ENCODE peak calls at places on chromosomes 3 and 15, in ten cellular contexts. R is activated CD4-positive, CD25-positive, alpha-beta regulatory T cell; G is T-helper 17 cell; J is NCI-H526 treated with DMSO at 0.1 percent for 48 hours; M is cardiac septum; T is posterior cingulate gyrus; D is H4; F is MCF 10A; P is psoas muscle; K is heart left ventricle. O is an unnamed sample.
A peak's percentile ranks its signal among the peaks of the same experiment; 100 is the strongest.

GRCh38 chr3:64214002-64214696 is 11.1 kb downstream of the PRICKLE2 start:
- DNase-seq in R (no peak), G (no peak), J (no peak), M (peak; percentile 81), T (no peak), D (peak; percentile 57), F (peak; percentile 91), P (peak; percentile 77), K (peak; percentile 79), O (no peak)

GRCh38 chr15:75043509-75044257 is 20.3 kb downstream of the PPCDC start:
- DNase-seq in R (no peak), G (no peak), J (no peak), M (peak; percentile 98), T (peak; percentile 85), D (peak; percentile 99), F (peak; percentile 98), P (peak; percentile 97), K (peak; percentile 99), O (peak; percentile 94)

GRCh38 chr15:28955686-28956421 is 70.1 kb downstream of the APBA2 start:
- DNase-seq in R (no peak), G (no peak), J (no peak), M (peak; percentile 36), T (no peak), D (peak; percentile 95), F (no peak), P (no peak), K (no peak), O (no peak)

GRCh38 chr15:65870889-65871533 is 1.7 kb downstream of the RAB11A start:
- DNase-seq in R (no peak), G (no peak), J (peak; percentile 17), M (no peak), T (no peak), D (no peak), F (peak; percentile 62), P (no peak), K (no peak), O (no peak)

GRCh38 chr3:87207500-87207899 is 19.6 kb upstream of the CHMP2B start:
- DNase-seq in R (no peak), G (no peak), J (no peak), M (no peak), T (no peak), D (no peak), F (peak; percentile 23), P (no peak), K (no peak), O (no peak)

GRCh38 chr15:50945725-50946124 is 37.2 kb downstream of the AP4E1 start:
- DNase-seq in R (no peak), G (no peak), J (no peak), M (no peak), T (no peak), D (no peak), F (peak; percentile 37), P (no peak), K (no peak), O (no peak)

GRCh38 chr15:91116379-91117067 is 16.5 kb downstream of the SV2B start:
- DNase-seq in R (no peak), G (no peak), J (peak; percentile 92), M (no peak), T (no peak), D (no peak), F (no peak), P (no peak), K (peak; percentile 31), O (no peak)

GRCh38 chr15:98874773-98875172 is 132.8 kb downstream of the PGPEP1L start:
- DNase-seq in R (no peak), G (no peak), J (no peak), M (no peak), T (no peak), D (no peak), F (peak; percentile 62), P (no peak), K (no peak), O (no peak)

GRCh38 chr3:15064299-15064834 is 748 bp downstream of the MRPS25 start:
- DNase-seq in R (no peak), G (no peak), J (no peak), M (no peak), T (no peak), D (no peak), F (peak; percentile 30), P (peak; percentile 65), K (no peak), O (no peak)

GRCh38 chr3:79027593-79027992 is 740.2 kb downstream of the ROBO1 start:
- DNase-seq in R (no peak), G (no peak), J (no peak), M (no peak), T (no peak), D (no peak), F (no peak), P (no peak), K (no peak), O (no peak)

GRCh38 chr3:72086712-72087093 is 301.8 kb upstream of the PROK2 start:
- DNase-seq in R (no peak), G (no peak), J (no peak), M (no peak), T (no peak), D (no peak), F (no peak), P (no peak), K (no peak), O (peak; percentile 31)

GRCh38 chr3:112061152-112061551 is 25.0 kb upstream of the C3orf52 start:
- DNase-seq in R (no peak), G (no peak), J (no peak), M (no peak), T (no peak), D (no peak), F (no peak), P (no peak), K (no peak), O (no peak)

GRCh38 chr15:85748729-85749128 is 46.0 kb downstream of the KLHL25 start:
- DNase-seq in R (no peak), G (no peak), J (no peak), M (no peak), T (no peak), D (no peak), F (no peak), P (no peak), K (no peak), O (no peak)

GRCh38 chr3:194251461-194251860 is 99.7 kb downstream of the CPN2 start:
- DNase-seq in R (no peak), G (no peak), J (no peak), M (no peak), T (no peak), D (no peak), F (no peak), P (no peak), K (no peak), O (no peak)

GRCh38 chr15:57312323-57313133 is 63.8 kb upstream of the CGNL1 start:
- DNase-seq in R (no peak), G (no peak), J (peak; percentile 97), M (no peak), T (no peak), D (no peak), F (no peak), P (no peak), K (no peak), O (no peak)

GRCh38 chr15:25691544-25692430 is 171.3 kb downstream of the ATP10A start:
- DNase-seq in R (no peak), G (no peak), J (no peak), M (peak; percentile 58), T (no peak), D (no peak), F (no peak), P (no peak), K (no peak), O (no peak)

GRCh38 chr15:63519041-63519440 is 14.6 kb downstream of the USP3 start:
- DNase-seq in R (no peak), G (no peak), J (no peak), M (no peak), T (no peak), D (no peak), F (no peak), P (no peak), K (no peak), O (no peak)

GRCh38 chr15:71296032-71296686 is 180.9 kb downstream of the THSD4 start:
- DNase-seq in R (no peak), G (no peak), J (no peak), M (no peak), T (no peak), D (peak; percentile 42), F (peak; percentile 86), P (no peak), K (no peak), O (no peak)

GRCh38 chr3:194575484-194576210 is 57.6 kb downstream of the TMEM44 start:
- DNase-seq in R (no peak), G (no peak), J (no peak), M (no peak), T (no peak), D (no peak), F (peak; percentile 92), P (peak; percentile 54), K (no peak), O (peak; percentile 41)

GRCh38 chr3:64445318-64446300 is 220.3 kb upstream of the PRICKLE2 start:
- DNase-seq in R (no peak), G (no peak), J (peak; percentile 20), M (no peak), T (no peak), D (no peak), F (no peak), P (no peak), K (no peak), O (peak; percentile 27)